ENCODE peak calls at places on chromosomes 5 and 9, in six cellular contexts. Y, K, X, H, F and I are unnamed samples.

GRCh38 chr9:107335331-107335730 is 52.3 kb downstream of the RAD23B start:
- DNase-seq in Y (no peak), K (no peak), X (no peak), H (no peak), F (no peak), I (no peak)

GRCh38 chr5:378301-378891 is 56.9 kb downstream of the AHRR start:
- DNase-seq in Y (no peak), K (no peak), X (no peak), H (peak; percentile 3), F (no peak), I (no peak)

GRCh38 chr9:130058154-130058553 is 4.4 kb downstream of the GPR107 start:
- DNase-seq in Y (no peak), K (no peak), X (peak; percentile 37), H (no peak), F (no peak), I (no peak)

GRCh38 chr5:99807346-99807745 is 727.8 kb upstream of the FAM174A start:
- DNase-seq in Y (no peak), K (no peak), X (no peak), H (no peak), F (no peak), I (no peak)

GRCh38 chr5:37249820-37250175 is 622 bp upstream of the CPLANE1 start:
- DNase-seq in Y (no peak), K (no peak), X (no peak), H (no peak), F (no peak), I (no peak)

GRCh38 chr5:148397968-148398595 is 14.3 kb downstream of the FBXO38 start:
- DNase-seq in Y (no peak), K (peak; percentile 35), X (peak; percentile 64), H (no peak), F (no peak), I (no peak)

GRCh38 chr5:119368238-119368630 is 12.4 kb downstream of the TNFAIP8 start:
- DNase-seq in Y (no peak), K (no peak), X (no peak), H (no peak), F (no peak), I (no peak)

GRCh38 chr5:41695920-41696582 is 174.2 kb downstream of the OXCT1 start:
- DNase-seq in Y (no peak), K (peak; percentile 8), X (peak; percentile 18), H (no peak), F (peak; percentile 29), I (no peak)

GRCh38 chr9:26863074-26863473 is 29.5 kb downstream of the CAAP1 start:
- DNase-seq in Y (no peak), K (peak; percentile 22), X (no peak), H (no peak), F (no peak), I (peak; percentile 28)

GRCh38 chr5:155050384-155051019 is 36.9 kb downstream of the KIF4B start:
- DNase-seq in Y (no peak), K (peak; percentile 13), X (no peak), H (no peak), F (no peak), I (no peak)

GRCh38 chr9:278651-279050 is 64.0 kb downstream of the DOCK8 start:
- DNase-seq in Y (no peak), K (no peak), X (no peak), H (no peak), F (no peak), I (no peak)

GRCh38 chr5:179271821-179272325 is 73.4 kb downstream of the ADAMTS2 start:
- DNase-seq in Y (peak; percentile 17), K (no peak), X (no peak), H (peak; percentile 17), F (no peak), I (no peak)

GRCh38 chr9:20208951-20209350 is 413.3 kb downstream of the MLLT3 start:
- DNase-seq in Y (no peak), K (no peak), X (no peak), H (no peak), F (no peak), I (no peak)

GRCh38 chr5:158014367-158014766 is 155.4 kb upstream of the CLINT1 start:
- DNase-seq in Y (no peak), K (no peak), X (no peak), H (no peak), F (no peak), I (no peak)

GRCh38 chr9:77764894-77765780 is 117.0 kb upstream of the GNA14 start:
- DNase-seq in Y (no peak), K (peak; percentile 50), X (no peak), H (no peak), F (peak; percentile 19), I (peak; percentile 79)

GRCh38 chr9:77464591-77465125 is 183.5 kb downstream of the GNA14 start:
- DNase-seq in Y (no peak), K (no peak), X (no peak), H (no peak), F (peak; percentile 54), I (no peak)

GRCh38 chr5:131171276-131171815 is 602 bp downstream of the LYRM7 start:
- DNase-seq in Y (no peak), K (peak; percentile 9), X (peak; percentile 15), H (no peak), F (no peak), I (no peak)

GRCh38 chr5:145925353-145925752 is 11.0 kb upstream of the SH3RF2 start:
- DNase-seq in Y (no peak), K (no peak), X (peak; percentile 52), H (no peak), F (no peak), I (peak; percentile 42)

GRCh38 chr5:135996611-135997010 is 32.2 kb upstream of the TGFBI start:
- DNase-seq in Y (no peak), K (no peak), X (no peak), H (no peak), F (no peak), I (no peak)

GRCh38 chr5:17325770-17326599 is 108.6 kb downstream of the BASP1 start:
- DNase-seq in Y (no peak), K (no peak), X (peak; percentile 27), H (no peak), F (no peak), I (no peak)

GRCh38 chr5:125357660-125358059 is 611.2 kb upstream of the ZNF608 start:
- DNase-seq in Y (no peak), K (no peak), X (no peak), H (no peak), F (peak; percentile 52), I (no peak)

GRCh38 chr5:144289277-144289676 is 118.6 kb downstream of the KCTD16 start:
- DNase-seq in Y (no peak), K (no peak), X (no peak), H (no peak), F (no peak), I (no peak)

GRCh38 chr9:118928723-118929122 is 440.5 kb downstream of the BRINP1 start:
- DNase-seq in Y (no peak), K (no peak), X (no peak), H (no peak), F (no peak), I (no peak)

GRCh38 chr9:34459941-34460340 is 1.3 kb downstream of the DNAI1 start:
- DNase-seq in Y (no peak), K (no peak), X (no peak), H (no peak), F (no peak), I (no peak)

GRCh38 chr5:74966151-74967050 is 86.0 kb downstream of the GCNT4 start:
- DNase-seq in Y (no peak), K (no peak), X (no peak), H (no peak), F (no peak), I (no peak)

GRCh38 chr5:135913713-135914626 is 18.3 kb upstream of the IL9 start:
- DNase-seq in Y (no peak), K (no peak), X (no peak), H (no peak), F (no peak), I (no peak)

GRCh38 chr9:125701351-125701750 is 5.7 kb downstream of the MAPKAP1 start:
- DNase-seq in Y (no peak), K (no peak), X (no peak), H (no peak), F (no peak), I (no peak)

GRCh38 chr5:18553269-18553668 is 919.0 kb downstream of the TAF11L14 start:
- DNase-seq in Y (no peak), K (peak; percentile 45), X (peak; percentile 4), H (no peak), F (no peak), I (no peak)
- TF ChIP-seq CTCF in Y (no peak), K (no peak), X (no peak), H (no peak), F (no peak), I (no peak)

GRCh38 chr9:76352026-76352620 is 42.1 kb downstream of the RFK start:
- DNase-seq in Y (no peak), K (no peak), X (no peak), H (no peak), F (no peak), I (no peak)

GRCh38 chr9:76349865-76350264 is 44.4 kb downstream of the RFK start:
- DNase-seq in Y (no peak), K (no peak), X (no peak), H (no peak), F (no peak), I (no peak)

GRCh38 chr9:76354221-76354620 is 40.0 kb downstream of the RFK start:
- DNase-seq in Y (no peak), K (no peak), X (no peak), H (no peak), F (no peak), I (no peak)

GRCh38 chr9:76353280-76353679 is 40.9 kb downstream of the RFK start:
- DNase-seq in Y (no peak), K (no peak), X (no peak), H (no peak), F (no peak), I (no peak)

GRCh38 chr9:76351006-76351405 is 43.2 kb downstream of the RFK start:
- DNase-seq in Y (no peak), K (no peak), X (no peak), H (no peak), F (no peak), I (no peak)
- H3K4me3 ChIP-seq in Y (no peak overlapping the region), K (no peak overlapping the region), X (no peak overlapping the region), H (no peak overlapping the region), F (no peak overlapping the region), I (no peak overlapping the region)

GRCh38 chr9:75995066-75995465 is 104.6 kb downstream of the PCSK5 start:
- DNase-seq in Y (no peak), K (no peak), X (no peak), H (no peak), F (no peak), I (no peak)
- H3K4me1 ChIP-seq in Y (no peaks in the 10 kb centered on the region), K (peaks cover 20% of the 10 kb centered on the region), X (peaks cover 19% of the 10 kb centered on the region), H (no peaks in the 10 kb centered on the region), F (no peaks in the 10 kb centered on the region), I (peaks cover 11% of the 10 kb centered on the region)

GRCh38 chr9:127488946-127489345 is 37.6 kb downstream of the LRSAM1 start:
- DNase-seq in Y (no peak), K (no peak), X (no peak), H (no peak), F (no peak), I (no peak)

GRCh38 chr9:127490831-127491230 is 39.5 kb downstream of the LRSAM1 start:
- DNase-seq in Y (no peak), K (no peak), X (no peak), H (no peak), F (no peak), I (no peak)

GRCh38 chr9:127489471-127490115 is 38.3 kb downstream of the LRSAM1 start:
- DNase-seq in Y (no peak), K (no peak), X (peak; percentile 43), H (no peak), F (peak; percentile 64), I (peak; percentile 60)

GRCh38 chr9:127482662-127483061 is 31.4 kb downstream of the LRSAM1 start:
- DNase-seq in Y (no peak), K (no peak), X (no peak), H (no peak), F (no peak), I (no peak)

GRCh38 chr9:127485995-127486394 is 34.7 kb downstream of the LRSAM1 start:
- DNase-seq in Y (no peak), K (no peak), X (no peak), H (no peak), F (no peak), I (no peak)
- TF ChIP-seq CTCF in Y (no peak), K (no peak), X (no peak), H (no peak), F (no peak), I (no peak)